ENCODE peak calls at places on chromosomes 16 and 17, in ten cellular contexts. W is omental fat pad, E is sciatic nerve, K is psoas muscle, N is NCI-H2171 treated with DMSO at 0.1 percent for 48 hours, U is anterior cingulate cortex, S is NCI-H1048, M is LoVo, V is AG04449, H is amygdala. Q is an unnamed sample.

GRCh38 chr17:81508639-81509047 is 4.0 kb downstream of the ACTG1 start:
- DNase-seq in E (no peak), V (no peak), M (peak), W (no peak), N (no peak), K (no peak), H (no peak), U (no peak), S (no peak), Q (no peak)

GRCh38 chr17:59844884-59845594 is 47.7 kb downstream of the TUBD1 start:
- DNase-seq in M (no peak), K (no peak), H (no peak), N (no peak), U (no peak), W (no peak), V (no peak), S (no peak), E (no peak), Q (no peak)

GRCh38 chr16:2955779-2956565 is 8.1 kb upstream of the KREMEN2 start:
- DNase-seq in N (no peak), H (no peak), M (no peak), V (no peak), W (no peak), U (no peak), K (no peak), S (no peak), E (no peak), Q (peak)

GRCh38 chr16:30142672-30143346 is 19.8 kb upstream of the MAPK3 start:
- DNase-seq in S (no peak), N (no peak), K (no peak), H (no peak), U (no peak), V (no peak), W (no peak), M (no peak), E (no peak), Q (no peak)

GRCh38 chr16:12360240-12360639 is 383.7 kb downstream of the SNX29 start:
- DNase-seq in M (no peak), U (no peak), H (no peak), W (no peak), V (no peak), K (no peak), E (no peak), N (no peak), S (no peak), Q (no peak)

GRCh38 chr17:77602062-77602746 is 356.3 kb upstream of the TNRC6C start:
- DNase-seq in E (peak), S (no peak), W (no peak), V (peak), U (no peak), N (no peak), M (no peak), H (no peak), K (peak), Q (peak)

GRCh38 chr16:53529529-53529928 is 26.5 kb upstream of the AKTIP start:
- DNase-seq in V (no peak), E (no peak), H (no peak), S (no peak), M (no peak), W (no peak), U (no peak), K (no peak), N (peak), Q (no peak)

GRCh38 chr16:19716183-19716582 is 1.8 kb downstream of the KNOP1 start:
- DNase-seq in U (no peak), S (no peak), H (no peak), E (no peak), M (peak), N (no peak), V (no peak), K (no peak), W (no peak), Q (no peak)

GRCh38 chr16:19153876-19154275 is 14.2 kb upstream of the SYT17 start:
- DNase-seq in W (no peak), V (no peak), K (no peak), U (no peak), S (no peak), H (no peak), E (no peak), M (no peak), N (peak), Q (no peak)

GRCh38 chr16:57260294-57260929 is 15.4 kb downstream of the ARL2BP start:
- DNase-seq in S (no peak), N (no peak), W (peak), V (no peak), H (no peak), U (peak), E (peak), K (peak), M (no peak), Q (peak)

GRCh38 chr17:67469208-67469980 is 92.3 kb downstream of the PITPNC1 start:
- DNase-seq in M (no peak), K (no peak), E (no peak), V (no peak), H (no peak), U (no peak), W (no peak), S (no peak), N (no peak), Q (no peak)

GRCh38 chr17:39677581-39678339 is 9.5 kb downstream of the PNMT start:
- DNase-seq in K (peak), U (no peak), N (peak), H (no peak), W (no peak), S (no peak), V (no peak), E (no peak), M (no peak), Q (peak)

GRCh38 chr16:89565506-89566372 is 5.3 kb downstream of the RPL13 start:
- DNase-seq in N (peak), E (peak), K (peak), S (no peak), U (no peak), M (no peak), H (no peak), W (no peak), V (no peak), Q (peak)

GRCh38 chr17:9273334-9274118 is 252.2 kb downstream of the NTN1 start:
- DNase-seq in W (no peak), V (no peak), U (no peak), S (no peak), H (no peak), K (no peak), N (no peak), M (no peak), E (peak), Q (no peak)

GRCh38 chr16:53053967-53054669 is 673 bp upstream of the CHD9 start:
- DNase-seq in S (no peak), K (peak), E (peak), V (no peak), H (no peak), N (peak), M (no peak), U (no peak), W (no peak), Q (no peak)

GRCh38 chr17:16007439-16007838 is 7.8 kb downstream of the TTC19 start:
- DNase-seq in W (no peak), M (no peak), E (no peak), H (no peak), N (no peak), U (no peak), V (no peak), S (no peak), K (no peak), Q (no peak)

GRCh38 chr16:57383276-57384247 is 11.3 kb downstream of the CX3CL1 start:
- DNase-seq in H (no peak), M (peak), K (no peak), V (no peak), E (no peak), W (no peak), U (no peak), S (no peak), N (no peak), Q (no peak)

GRCh38 chr17:8581002-8581658 is 49.4 kb downstream of the MYH10 start:
- DNase-seq in N (peak), V (no peak), K (no peak), W (no peak), U (no peak), E (no peak), S (no peak), M (no peak), H (no peak), Q (no peak)

GRCh38 chr16:83970430-83970815 is 2.4 kb downstream of the NECAB2 start:
- DNase-seq in N (no peak), S (no peak), M (no peak), U (no peak), W (no peak), E (no peak), H (no peak), V (no peak), K (no peak), Q (no peak)

GRCh38 chr17:73278465-73279453 is 17.1 kb upstream of the CPSF4L start:
- DNase-seq in S (no peak), W (no peak), E (peak), V (no peak), H (no peak), U (no peak), K (no peak), M (no peak), N (peak), Q (no peak)

GRCh38 chr16:63188076-63188771 is 1152.0 kb upstream of the CDH8 start:
- DNase-seq in U (no peak), S (no peak), K (no peak), E (no peak), V (no peak), M (peak), N (no peak), H (no peak), W (no peak), Q (no peak)